ENCODE peak calls at places on chromosomes 5 and 9, in four cellular contexts. L is pancreas, R is heart right ventricle, W is fibroblast of lung. Q is an unnamed sample. For H3K36me3, the result is how much of the 10 kb centered on the place peaks cover.

GRCh38 chr5:56169281-56169680 is 63.8 kb downstream of the ANKRD55 start:
- DNase-seq in L (no peak), R (no peak), W (peak), Q (no peak)

GRCh38 chr5:128920345-128921215 is 44.7 kb upstream of the SLC27A6 start:
- DNase-seq in L (no peak), R (peak), W (peak), Q (peak)

GRCh38 chr9:99400184-99400731 is 178.2 kb downstream of the SEC61B start:
- DNase-seq in L (no peak), R (peak), W (no peak), Q (peak)

GRCh38 chr9:116482740-116483139 is 204.4 kb upstream of the TRIM32 start:
- DNase-seq in L (no peak), R (peak), W (peak), Q (peak)

GRCh38 chr5:132221781-132222648 is 5.6 kb downstream of the P4HA2 start:
- DNase-seq in L (no peak), R (peak), W (peak), Q (no peak)

GRCh38 chr5:39169081-39169480 is 50.3 kb downstream of the FYB1 start:
- DNase-seq in L (no peak), R (no peak), W (peak), Q (no peak)

GRCh38 chr5:18010053-18010452 is 375.8 kb downstream of the TAF11L14 start:
- DNase-seq in L (no peak), R (no peak), W (no peak), Q (no peak)

GRCh38 chr9:114186793-114187289 is 31.5 kb downstream of the COL27A1 start:
- DNase-seq in L (no peak), R (no peak), W (no peak), Q (no peak)

GRCh38 chr9:27528886-27529315 is 713 bp downstream of the MOB3B start:
- DNase-seq in L (peak), R (peak), W (no peak), Q (peak)

GRCh38 chr5:74225587-74225986 is 414.9 kb downstream of the ENC1 start:
- DNase-seq in L (no peak), R (no peak), W (no peak), Q (no peak)

GRCh38 chr9:4717815-4718214 is 23.2 kb downstream of the AK3 start:
- DNase-seq in L (no peak), R (no peak), W (no peak), Q (no peak)

GRCh38 chr9:4284925-4285324 is 14.9 kb downstream of the GLIS3 start:
- DNase-seq in L (no peak), R (no peak), W (no peak), Q (no peak)

GRCh38 chr5:42811591-42812392 is at the start of gene SELENOP:
- DNase-seq in L (no peak), R (peak), W (no peak), Q (peak)

GRCh38 chr9:134839441-134840125 is 41.0 kb upstream of the FCN2 start:
- DNase-seq in L (no peak), R (no peak), W (no peak), Q (no peak)

GRCh38 chr5:95822038-95822407 is 503 bp downstream of the GLRX start:
- DNase-seq in L (peak), R (peak), W (peak), Q (peak)

GRCh38 chr9:24413651-24414050 is 132.0 kb downstream of the IZUMO3 start:
- DNase-seq in L (no peak), R (no peak), W (peak), Q (no peak)

GRCh38 chr5:7904170-7904569 is 35.2 kb downstream of the MTRR start:
- DNase-seq in L (no peak), R (no peak), W (peak), Q (no peak)

GRCh38 chr5:41625571-41625970 is 115.2 kb upstream of the PLCXD3 start:
- DNase-seq in L (no peak), R (no peak), W (no peak), Q (no peak)

GRCh38 chr5:32908646-32909045 is 197.5 kb downstream of the NPR3 start:
- DNase-seq in L (no peak), R (no peak), W (peak), Q (no peak)

GRCh38 chr5:142024771-142025304 is 12.0 kb upstream of the GNPDA1 start:
- DNase-seq in L (peak), R (peak), W (peak), Q (peak)

GRCh38 chr9:86943223-86943870 is 4.0 kb downstream of the GAS1 start:
- DNase-seq in L (no peak), R (no peak), W (no peak), Q (peak)

GRCh38 chr9:92764988-92765936 is 629 bp upstream of the BICD2 start:
- DNase-seq in L (peak), R (peak), W (peak), Q (peak)

GRCh38 chr5:57937025-57937424 is 454.4 kb upstream of the ACTBL2 start:
- DNase-seq in L (no peak), R (no peak), W (peak), Q (peak)

GRCh38 chr5:140628711-140629110 is 4.3 kb downstream of the CD14 start:
- DNase-seq in L (no peak), R (no peak), W (peak), Q (no peak)

GRCh38 chr9:135885100-135885853 is 22.1 kb downstream of the CAMSAP1 start:
- DNase-seq in L (no peak), R (no peak), W (peak), Q (no peak)

GRCh38 chr5:124519396-124519795 is 227.0 kb downstream of the ZNF608 start:
- DNase-seq in L (no peak), R (peak), W (peak), Q (peak)

GRCh38 chr5:178210073-178210526 is 5.8 kb downstream of the HNRNPAB start:
- DNase-seq in L (peak), R (no peak), W (no peak), Q (no peak)

GRCh38 chr5:178207917-178208280 is 3.6 kb downstream of the HNRNPAB start:
- DNase-seq in L (no peak), R (no peak), W (no peak), Q (no peak)

GRCh38 chr5:178207183-178207916 is 3.0 kb downstream of the HNRNPAB start:
- DNase-seq in L (peak), R (peak), W (peak), Q (peak)

GRCh38 chr5:178209334-178210072 is 5.2 kb downstream of the HNRNPAB start:
- DNase-seq in L (peak), R (no peak), W (no peak), Q (no peak)

DNA sequence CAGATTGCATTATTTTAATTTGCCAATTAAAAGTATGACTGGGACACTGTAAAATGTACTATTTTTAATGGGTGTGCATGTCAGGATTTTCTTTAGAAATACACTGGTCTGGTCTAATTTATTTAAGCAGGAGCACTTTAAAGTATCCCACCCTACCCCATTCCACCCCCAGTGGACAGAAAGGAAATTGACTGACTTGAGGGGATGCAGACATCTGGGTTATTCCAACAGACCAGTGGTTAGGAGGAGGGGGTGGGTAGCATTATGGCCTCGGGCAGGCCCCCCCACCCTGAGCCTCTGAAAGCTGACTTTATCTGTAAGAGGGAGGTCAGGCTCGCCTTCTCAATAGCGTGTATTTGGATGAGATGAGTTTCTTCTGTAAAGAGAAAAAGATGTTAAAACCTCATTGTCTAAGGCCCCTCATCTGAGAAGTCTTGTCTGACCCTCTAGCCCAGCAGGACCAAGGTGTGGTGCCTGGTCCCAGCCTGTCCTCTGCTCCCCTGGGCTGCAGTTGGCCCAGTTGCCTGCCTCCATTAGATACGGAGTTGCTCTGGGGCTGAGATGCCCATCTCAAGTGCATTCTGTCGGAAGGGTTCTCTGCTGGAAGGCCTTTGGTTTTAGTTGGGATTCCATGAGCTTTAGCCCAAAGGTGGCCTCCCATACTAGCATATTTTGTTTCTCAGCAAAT is 4.4 kb downstream of the HNRNPAB start:
- DNase-seq in L (peak), R (no peak), W (no peak), Q (no peak)
- H3K36me3 ChIP-seq in L (under half), R (under half), W (under half), Q (half or more)

GRCh38 chr9:117549444-117549843 is 134.6 kb upstream of the ASTN2 start:
- DNase-seq in L (no peak), R (no peak), W (no peak), Q (no peak)
- H3K4me3 ChIP-seq in L (no peak), R (no peak), W (no peak), Q (no peak)

GRCh38 chr5:146622391-146622790 is 106.4 kb upstream of the GPR151 start:
- DNase-seq in L (no peak), R (no peak), W (peak), Q (no peak)
- TF ChIP-seq CTCF in L (no peak), R (no peak), W (no peak), Q (peak)

GRCh38 chr9:5784526-5785315 is 48.2 kb downstream of the ERMP1 start:
- DNase-seq in L (no peak), R (no peak), W (no peak), Q (no peak)
- H3K36me3 ChIP-seq in L (under half), R (under half), W (under half), Q (under half)